ENCODE peak calls at places on chromosomes 1 and 21, in four cellular contexts. H, S, L and B are unnamed samples.

GRCh38 chr1:45375104-45376090 is 35.2 kb upstream of the MUTYH start:
- DNase-seq in S (no peak), H (no peak), L (no peak), B (no peak)

GRCh38 chr21:38495242-38495641 is 3.0 kb downstream of the ERG start:
- DNase-seq in H (no peak), S (no peak), L (no peak), B (no peak)

GRCh38 chr1:207033302-207033701 is 746 bp upstream of the C1orf116 start:
- DNase-seq in H (peak; percentile 53), S (no peak), L (no peak), B (no peak)

GRCh38 chr1:172219966-172220365 is 200.5 kb upstream of the C1orf105 start:
- DNase-seq in H (no peak), S (no peak), L (no peak), B (no peak)

GRCh38 chr1:33971018-33971710 is 107.3 kb downstream of the HMGB4 start:
- DNase-seq in L (no peak), S (no peak), H (no peak), B (peak; percentile 19)

GRCh38 chr1:28173980-28174297 is 2.6 kb downstream of the PTAFR start:
- DNase-seq in S (no peak), H (no peak), L (no peak), B (no peak)

GRCh38 chr21:29295066-29295650 is 3.6 kb upstream of the BACH1 start:
- DNase-seq in H (no peak), L (no peak), S (no peak), B (peak; percentile 11)

GRCh38 chr1:16392740-16393139 is 25.7 kb downstream of the SZRD1 start:
- DNase-seq in H (no peak), L (no peak), S (no peak), B (no peak)

GRCh38 chr1:9792156-9793042 is 31.4 kb downstream of the CLSTN1 start:
- DNase-seq in H (peak; percentile 32), S (no peak), L (peak; percentile 20), B (no peak)

GRCh38 chr1:67072749-67073148 is 18.8 kb upstream of the SLC35D1 start:
- DNase-seq in S (no peak), L (no peak), H (no peak), B (no peak)

GRCh38 chr1:48807599-48808260 is 31.0 kb upstream of the BEND5 start:
- DNase-seq in S (no peak), L (no peak), H (no peak), B (no peak)

GRCh38 chr1:234825498-234826176 is 215.7 kb upstream of the IRF2BP2 start:
- DNase-seq in H (peak; percentile 11), S (no peak), L (no peak), B (no peak)

GRCh38 chr1:155192346-155193274 is 15.1 kb downstream of the THBS3 start:
- DNase-seq in L (no peak), S (no peak), H (no peak), B (peak; percentile 12)

GRCh38 chr1:97412155-97412554 is 508.7 kb downstream of the DPYD start:
- DNase-seq in H (no peak), S (no peak), L (no peak), B (no peak)

GRCh38 chr1:150383629-150384318 is 19.8 kb downstream of the RPRD2 start:
- DNase-seq in H (no peak), S (no peak), L (no peak), B (no peak)

GRCh38 chr1:18211764-18212163 is 104.2 kb downstream of the IGSF21 start:
- DNase-seq in L (no peak), H (no peak), S (no peak), B (no peak)

GRCh38 chr1:66598670-66599069 is 64.7 kb downstream of the SGIP1 start:
- DNase-seq in L (peak; percentile 32), S (no peak), H (peak; percentile 56), B (no peak)

GRCh38 chr1:36093919-36094318 is 5.2 kb downstream of the ADPRS start:
- DNase-seq in L (no peak), S (no peak), H (no peak), B (no peak)

GRCh38 chr1:212934050-212934449 is 16.3 kb upstream of the VASH2 start:
- DNase-seq in L (no peak), H (no peak), S (no peak), B (no peak)

GRCh38 chr1:22836846-22837245 is 126.2 kb downstream of the EPHB2 start:
- DNase-seq in L (no peak), S (no peak), H (no peak), B (no peak)

GRCh38 chr1:37174876-37175275 is 140.6 kb upstream of the GRIK3 start:
- DNase-seq in H (no peak), S (no peak), L (no peak), B (no peak)

GRCh38 chr1:55877440-55878232 is 662.5 kb upstream of the USP24 start:
- DNase-seq in L (no peak), H (no peak), S (no peak), B (no peak)

GRCh38 chr21:41761211-41762181 is 5.4 kb downstream of the RIPK4 start:
- DNase-seq in L (no peak), H (peak; percentile 57), S (no peak), B (no peak)

GRCh38 chr1:182781849-182782586 is 7.6 kb upstream of the NPL start:
- DNase-seq in H (peak; percentile 81), L (no peak), S (peak; percentile 84), B (peak; percentile 48)

GRCh38 chr1:59142663-59143487 is 154.0 kb upstream of the FGGY start:
- DNase-seq in H (peak; percentile 98), S (no peak), L (peak; percentile 77), B (no peak)

GRCh38 chr1:9376886-9377333 is 84.2 kb downstream of the SPSB1 start:
- DNase-seq in L (no peak), S (no peak), H (no peak), B (no peak)

GRCh38 chr1:164648211-164649080 is 89.5 kb downstream of the PBX1 start:
- DNase-seq in L (no peak), H (peak; percentile 38), S (no peak), B (no peak)

GRCh38 chr1:150574260-150575071 is 4.9 kb downstream of the MCL1 start:
- DNase-seq in L (no peak), H (no peak), S (no peak), B (no peak)

GRCh38 chr1:14929547-14930223 is 223.9 kb upstream of the TMEM51 start:
- DNase-seq in H (peak; percentile 55), S (no peak), L (peak; percentile 38), B (no peak)

GRCh38 chr1:36396359-36396758 is 1.3 kb downstream of the LSM10 start:
- DNase-seq in S (no peak), L (no peak), H (no peak), B (no peak)

GRCh38 chr1:68196676-68197075 is 35.6 kb downstream of the WLS start:
- DNase-seq in H (no peak), S (no peak), L (no peak), B (no peak)
- H3K4me3 ChIP-seq in H (no peak overlapping the region), S (no peak overlapping the region), L (no peak overlapping the region), B (no peak overlapping the region)

GRCh38 chr1:221040716-221041275 is 161.6 kb downstream of the HLX start:
- DNase-seq in S (no peak), L (no peak), H (no peak), B (no peak)

GRCh38 chr1:221044538-221044937 is 165.3 kb downstream of the HLX start:
- DNase-seq in S (no peak), H (no peak), L (no peak), B (no peak)

GRCh38 chr1:221045842-221046831 is 166.9 kb downstream of the HLX start:
- DNase-seq in L (no peak), S (no peak), H (no peak), B (no peak)
- H3K4me3 ChIP-seq in L (no peak overlapping the region), S (no peak overlapping the region), H (no peak overlapping the region), B (no peak overlapping the region)

DNA sequence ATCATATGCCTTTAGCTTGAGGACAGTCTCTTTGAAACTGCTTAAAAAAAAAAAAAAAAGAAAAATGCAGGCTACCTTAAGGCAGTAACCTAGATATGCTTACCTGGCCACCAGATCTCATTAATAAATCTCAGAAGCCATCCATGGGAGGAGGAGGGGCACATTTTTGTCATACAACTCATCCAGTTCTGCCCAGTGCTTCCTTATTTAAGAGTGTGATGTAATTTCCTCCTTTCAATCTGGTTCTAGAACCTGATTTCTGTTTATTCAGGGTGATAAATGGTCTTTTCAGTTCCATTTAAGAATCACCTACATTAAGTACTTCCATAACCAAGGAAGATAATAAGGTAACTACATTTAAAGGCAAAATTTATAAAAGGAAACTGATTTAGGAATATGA is 6.1 kb downstream of the ERRFI1 start:
- DNase-seq in S (no peak), H (peak; percentile 92), L (no peak), B (no peak)
- H3K4me3 ChIP-seq in S (no peak overlapping the region), H (peak overlapping the region; percentile 0), L (peak overlapping the region; percentile 92), B (no peak overlapping the region)

DNA sequence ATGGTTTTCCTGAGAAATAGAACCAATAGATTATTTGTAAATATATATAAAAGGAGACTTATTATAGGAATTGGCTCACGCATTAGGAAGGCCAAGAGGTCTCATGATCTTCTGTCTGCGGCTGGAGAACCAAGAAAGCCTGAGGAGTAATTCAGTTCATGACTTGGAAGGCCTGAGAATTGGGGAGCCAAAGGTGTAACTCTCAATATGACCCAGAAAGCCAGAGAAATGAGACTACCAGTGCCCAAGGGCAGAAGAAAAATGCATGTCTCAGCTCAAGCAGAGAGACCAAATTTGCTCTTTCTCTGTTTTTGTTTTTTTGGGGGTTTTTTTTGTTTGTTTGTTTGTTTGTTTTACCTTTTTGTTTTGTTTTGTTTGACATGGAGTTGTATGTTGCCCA is 19.5 kb downstream of the SLAMF7 start:
- DNase-seq in H (no peak), L (no peak), S (no peak), B (no peak)
- H3K4me3 ChIP-seq in H (no peak overlapping the region), L (no peak overlapping the region), S (no peak overlapping the region), B (no peak overlapping the region)

GRCh38 chr1:6599141-6599975 is 3.3 kb downstream of the KLHL21 start:
- DNase-seq in S (peak; percentile 78), L (no peak), H (peak; percentile 91), B (peak; percentile 71)
- H3K4me3 ChIP-seq in S (no peak overlapping the region), L (peak overlapping the region; percentile 89), H (peak overlapping the region; percentile 95), B (peak overlapping the region; percentile 95)

GRCh38 chr1:246582301-246583055 is 16.2 kb downstream of the CNST start:
- DNase-seq in S (no peak), H (no peak), L (no peak), B (no peak)
- H3K4me3 ChIP-seq in S (no peak overlapping the region), H (no peak overlapping the region), L (no peak overlapping the region), B (no peak overlapping the region)

GRCh38 chr1:71492298-71493041 is 411.6 kb upstream of the ZRANB2 start:
- DNase-seq in S (no peak), H (no peak), L (no peak), B (no peak)
- H3K4me3 ChIP-seq in S (no peak overlapping the region), H (no peak overlapping the region), L (no peak overlapping the region), B (no peak overlapping the region)

GRCh38 chr1:11799099-11799498 is 6.7 kb downstream of the MTHFR start:
- DNase-seq in L (no peak), S (no peak), H (no peak), B (no peak)

GRCh38 chr1:11802616-11802972 is 3.2 kb downstream of the MTHFR start:
- DNase-seq in H (no peak), L (no peak), S (no peak), B (no peak)

GRCh38 chr1:11799896-11800295 is 5.9 kb downstream of the MTHFR start:
- DNase-seq in S (no peak), H (no peak), L (no peak), B (no peak)

GRCh38 chr1:11800391-11800755 is 5.4 kb downstream of the MTHFR start:
- DNase-seq in H (no peak), S (no peak), L (no peak), B (no peak)

GRCh38 chr1:11800756-11801433 is 4.9 kb downstream of the MTHFR start:
- DNase-seq in L (no peak), S (no peak), H (no peak), B (no peak)
- H3K4me3 ChIP-seq in L (no peak overlapping the region), S (no peak overlapping the region), H (no peak overlapping the region), B (no peak overlapping the region)